ENCODE peak calls at places on chromosomes 13 and 19, in seven cellular contexts. H is thoracic aorta; X is AG04450; J is upper lobe of left lung; S is CD4-positive, CD25-positive, alpha-beta regulatory T cell; D is cardiac muscle cell; C is psoas muscle. U is an unnamed sample.

GRCh38 chr19:10830370-10830769 is 5.6 kb downstream of the TMED1 start:
- DNase-seq in H (no peak), C (no peak), J (no peak), S (no peak), X (no peak), D (no peak), U (no peak)

GRCh38 chr13:99590519-99591011 is 89.3 kb downstream of the TM9SF2 start:
- DNase-seq in C (no peak), X (peak), H (no peak), J (no peak), S (no peak), D (no peak), U (no peak)

GRCh38 chr19:19068659-19069509 is 5.1 kb downstream of the SLC25A42 start:
- DNase-seq in D (no peak), H (no peak), X (no peak), J (no peak), S (peak), C (peak), U (no peak)

GRCh38 chr13:40126301-40127085 is 471.0 kb downstream of the COG6 start:
- DNase-seq in H (no peak), D (no peak), J (no peak), C (no peak), X (no peak), S (no peak), U (no peak)

GRCh38 chr19:10274589-10274988 is 3.7 kb downstream of the ICAM1 start:
- DNase-seq in S (no peak), C (no peak), D (no peak), H (no peak), J (no peak), X (no peak), U (no peak)

GRCh38 chr13:111116830-111117229 is 1.7 kb downstream of the ARHGEF7 start:
- DNase-seq in S (no peak), C (no peak), J (no peak), X (no peak), H (no peak), D (no peak), U (no peak)

GRCh38 chr13:83709751-83710515 is 172.3 kb downstream of the SLITRK1 start:
- DNase-seq in D (no peak), C (no peak), H (no peak), J (no peak), S (no peak), X (no peak), U (peak)

GRCh38 chr13:38752726-38753125 is 65.8 kb downstream of the FREM2 start:
- DNase-seq in D (no peak), J (no peak), H (no peak), X (no peak), C (no peak), S (no peak), U (no peak)

GRCh38 chr13:31765441-31765840 is 26.1 kb downstream of the RXFP2 start:
- DNase-seq in S (no peak), C (no peak), J (no peak), X (peak), H (no peak), D (no peak), U (no peak)

GRCh38 chr19:19185853-19186728 is 5.9 kb downstream of the BORCS8 start:
- DNase-seq in C (no peak), D (peak), S (peak), J (no peak), H (no peak), X (no peak), U (no peak)

GRCh38 chr19:12202250-12202649 is 39.4 kb downstream of the ZNF136 start:
- DNase-seq in D (peak), S (peak), X (no peak), H (no peak), C (no peak), J (no peak), U (no peak)

GRCh38 chr13:39144941-39145533 is 106.8 kb downstream of the NHLRC3 start:
- DNase-seq in D (peak), C (peak), J (no peak), X (peak), S (no peak), H (no peak), U (no peak)

GRCh38 chr19:9848060-9848459 is 12.9 kb downstream of the PIN1 start:
- DNase-seq in X (no peak), S (peak), C (no peak), J (peak), D (peak), H (no peak), U (no peak)

GRCh38 chr19:11269408-11269807 is 7.1 kb upstream of the DOCK6 start:
- DNase-seq in H (no peak), D (no peak), S (no peak), X (no peak), C (no peak), J (no peak), U (peak)

GRCh38 chr19:19741184-19741583 is 8.3 kb upstream of the ZNF14 start:
- DNase-seq in C (no peak), J (no peak), D (no peak), H (no peak), S (no peak), X (no peak), U (no peak)

GRCh38 chr13:99028890-99029289 is 51.0 kb upstream of the DOCK9 start:
- DNase-seq in J (no peak), X (no peak), H (no peak), D (no peak), C (no peak), S (peak), U (no peak)

GRCh38 chr13:63291701-63292100 is 1876.1 kb upstream of the PCDH20 start:
- DNase-seq in H (no peak), J (no peak), C (no peak), S (no peak), D (no peak), X (no peak), U (no peak)

GRCh38 chr19:41792513-41793413 is 3.6 kb upstream of the CEACAM3 start:
- DNase-seq in S (peak), J (no peak), C (peak), H (no peak), X (no peak), D (peak), U (peak)

GRCh38 chr19:48836089-48837017 is at the start of gene HSD17B14:
- DNase-seq in J (peak), X (no peak), C (no peak), H (no peak), S (no peak), D (peak), U (no peak)

GRCh38 chr13:25085125-25085742 is 10.7 kb upstream of the PABPC3 start:
- DNase-seq in H (no peak), S (no peak), D (peak), J (no peak), X (no peak), C (no peak), U (peak)

GRCh38 chr19:34269081-34269480 is 14.7 kb downstream of the GARRE1 start:
- DNase-seq in C (no peak), D (no peak), J (no peak), S (no peak), H (no peak), X (no peak), U (no peak)

GRCh38 chr19:47002853-47003610 is 16.6 kb upstream of the NPAS1 start:
- DNase-seq in X (no peak), H (no peak), S (no peak), D (no peak), J (no peak), C (no peak), U (no peak)

GRCh38 chr13:46552888-46553520 is at the start of gene LRCH1:
- DNase-seq in C (peak), S (peak), X (no peak), J (peak), D (peak), H (peak), U (no peak)

GRCh38 chr19:13095393-13095784 is 7.3 kb downstream of the LYL1 start:
- DNase-seq in X (no peak), D (no peak), C (no peak), J (peak), H (no peak), S (peak), U (no peak)

GRCh38 chr19:7349961-7350711 is 1.4 kb downstream of the ARHGEF18 start:
- DNase-seq in X (no peak), H (no peak), C (no peak), D (no peak), J (no peak), S (peak), U (no peak)

DNA sequence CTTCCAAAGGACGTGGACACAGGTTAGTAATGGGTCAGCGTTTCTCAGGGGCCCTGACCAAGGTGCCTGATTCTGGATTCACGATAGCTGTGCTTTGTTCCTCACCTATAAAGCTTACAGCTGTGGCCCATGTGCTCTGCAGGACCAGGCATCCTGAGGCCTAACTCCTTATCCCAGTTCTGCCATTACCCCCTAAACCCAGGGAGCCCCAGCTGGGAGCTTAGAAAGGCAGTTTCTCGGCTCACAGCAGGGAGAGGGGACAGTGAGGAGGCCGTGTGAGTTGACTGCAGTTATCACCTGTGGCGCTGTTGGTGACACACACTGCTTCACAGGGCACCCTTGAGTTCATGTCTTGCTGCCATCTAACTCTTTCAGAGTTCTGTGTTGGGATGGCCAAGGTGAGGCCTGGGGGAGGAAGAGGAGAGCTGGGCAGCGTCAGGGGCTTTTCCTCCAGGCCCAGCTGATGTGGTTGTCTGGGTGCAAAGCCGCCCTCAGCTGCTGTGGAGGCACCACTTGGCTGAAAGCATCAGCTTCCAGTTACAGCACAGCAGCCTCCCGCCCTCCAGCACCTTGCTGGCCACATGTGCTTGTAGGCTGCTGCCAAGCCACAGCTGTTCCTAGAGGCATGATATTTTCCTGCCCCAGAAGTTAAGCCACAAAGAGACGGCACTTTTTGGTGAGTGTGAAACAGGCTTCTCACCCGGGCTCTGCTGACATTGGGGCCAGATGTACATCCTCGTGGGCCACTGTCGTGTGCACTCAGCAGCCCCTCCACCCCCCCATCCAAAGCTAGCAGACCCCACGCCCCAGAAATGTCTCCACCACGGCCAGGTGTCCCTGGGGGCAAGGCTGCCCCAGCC is 99.6 kb upstream of the MCF2L start:
- DNase-seq in J (no peak), D (no peak), X (no peak), H (no peak), S (no peak), C (no peak), U (no peak)
- H3K27ac ChIP-seq in J (no peak), D (no peak), X (no peak), H (no peak), S (no peak), C (no peak), U (no peak)

DNA sequence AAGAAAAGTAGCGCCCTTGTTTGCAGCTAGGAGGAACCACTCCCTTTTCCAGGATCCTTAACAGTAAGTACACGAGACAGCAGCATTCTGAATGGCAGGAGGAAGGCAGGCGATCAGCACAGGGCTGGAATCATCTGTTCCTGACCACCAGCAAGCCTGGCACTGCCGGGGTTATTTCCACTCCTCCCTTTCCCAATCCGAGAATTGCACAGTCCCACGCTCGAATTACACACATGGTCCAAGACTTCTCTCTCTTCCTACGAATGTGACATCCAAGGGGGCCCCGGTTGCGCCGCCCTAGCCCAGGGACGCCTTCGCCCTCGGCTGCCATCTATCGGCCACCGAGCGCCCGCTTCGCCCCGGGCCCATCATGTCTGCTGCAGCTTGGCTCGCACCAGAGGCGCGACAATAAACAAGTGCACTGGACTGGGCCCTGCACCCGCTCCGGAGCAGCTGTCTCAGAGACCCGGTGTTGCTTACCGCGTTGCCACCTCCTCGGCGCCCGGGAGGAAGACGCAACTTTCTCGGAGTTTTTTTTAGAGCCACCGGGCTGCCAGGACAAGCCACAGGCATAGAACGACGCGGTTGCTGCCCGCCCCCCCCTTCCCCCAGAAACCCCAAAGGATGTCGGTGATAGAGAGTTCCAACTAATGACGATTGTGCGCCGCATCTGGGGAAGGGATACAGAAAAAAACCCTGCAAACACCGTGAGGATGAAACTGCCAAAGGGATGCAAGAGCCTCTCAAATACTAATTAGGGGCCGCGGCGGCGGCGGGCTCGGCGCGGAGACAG is at the start of gene SLITRK5:
- DNase-seq in H (no peak), S (peak), X (no peak), J (peak), D (peak), C (peak), U (peak)
- H3K27ac ChIP-seq in H (no peak), S (no peak), X (no peak), J (no peak), D (no peak), C (no peak), U (no peak)

GRCh38 chr19:2353159-2353894 is 6.7 kb upstream of the TMPRSS9 start:
- DNase-seq in S (no peak), X (no peak), C (no peak), H (no peak), D (no peak), J (peak), U (no peak)

GRCh38 chr19:2351591-2351990 is 8.5 kb upstream of the TMPRSS9 start:
- DNase-seq in C (peak), H (no peak), X (no peak), J (peak), D (no peak), S (no peak), U (no peak)

GRCh38 chr19:2350656-2351055 is 9.4 kb upstream of the TMPRSS9 start:
- DNase-seq in C (peak), X (no peak), J (peak), H (no peak), D (no peak), S (no peak), U (no peak)

GRCh38 chr19:2353895-2354592 is 6.0 kb upstream of the TMPRSS9 start:
- DNase-seq in S (no peak), X (no peak), C (no peak), D (no peak), H (no peak), J (peak), U (no peak)

DNA sequence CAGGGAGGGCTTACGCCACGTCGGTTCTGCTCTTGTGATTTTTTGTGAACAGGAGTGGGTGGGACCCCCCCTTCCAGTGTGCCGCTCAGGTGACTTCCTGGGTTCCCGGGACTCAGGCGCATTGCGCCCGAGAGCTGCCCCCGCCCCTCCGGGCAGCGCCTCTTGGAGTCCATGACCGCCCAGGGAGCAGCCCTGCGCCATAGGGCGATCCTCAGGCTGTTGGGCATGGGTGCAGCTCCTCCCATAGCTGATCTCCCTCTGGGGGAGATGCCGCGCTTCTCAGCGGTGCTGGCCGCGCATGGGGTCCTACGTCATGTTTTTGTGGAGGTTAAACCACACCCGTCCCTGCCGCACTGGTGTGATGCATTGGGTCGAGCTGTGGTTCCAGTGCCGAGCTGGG is 7.9 kb upstream of the TMPRSS9 start:
- DNase-seq in H (no peak), D (no peak), S (no peak), X (no peak), C (peak), J (peak), U (no peak)
- H3K27ac ChIP-seq in H (no peak), D (no peak), S (no peak), X (no peak), C (no peak), J (no peak), U (no peak)

GRCh38 chr13:26518433-26519084 is 38.9 kb upstream of the WASF3 start:
- DNase-seq in D (no peak), H (no peak), X (no peak), S (no peak), C (no peak), J (no peak), U (no peak)
- H3K27ac ChIP-seq in D (no peak), H (no peak), X (no peak), S (no peak), C (no peak), J (no peak), U (no peak)

DNA sequence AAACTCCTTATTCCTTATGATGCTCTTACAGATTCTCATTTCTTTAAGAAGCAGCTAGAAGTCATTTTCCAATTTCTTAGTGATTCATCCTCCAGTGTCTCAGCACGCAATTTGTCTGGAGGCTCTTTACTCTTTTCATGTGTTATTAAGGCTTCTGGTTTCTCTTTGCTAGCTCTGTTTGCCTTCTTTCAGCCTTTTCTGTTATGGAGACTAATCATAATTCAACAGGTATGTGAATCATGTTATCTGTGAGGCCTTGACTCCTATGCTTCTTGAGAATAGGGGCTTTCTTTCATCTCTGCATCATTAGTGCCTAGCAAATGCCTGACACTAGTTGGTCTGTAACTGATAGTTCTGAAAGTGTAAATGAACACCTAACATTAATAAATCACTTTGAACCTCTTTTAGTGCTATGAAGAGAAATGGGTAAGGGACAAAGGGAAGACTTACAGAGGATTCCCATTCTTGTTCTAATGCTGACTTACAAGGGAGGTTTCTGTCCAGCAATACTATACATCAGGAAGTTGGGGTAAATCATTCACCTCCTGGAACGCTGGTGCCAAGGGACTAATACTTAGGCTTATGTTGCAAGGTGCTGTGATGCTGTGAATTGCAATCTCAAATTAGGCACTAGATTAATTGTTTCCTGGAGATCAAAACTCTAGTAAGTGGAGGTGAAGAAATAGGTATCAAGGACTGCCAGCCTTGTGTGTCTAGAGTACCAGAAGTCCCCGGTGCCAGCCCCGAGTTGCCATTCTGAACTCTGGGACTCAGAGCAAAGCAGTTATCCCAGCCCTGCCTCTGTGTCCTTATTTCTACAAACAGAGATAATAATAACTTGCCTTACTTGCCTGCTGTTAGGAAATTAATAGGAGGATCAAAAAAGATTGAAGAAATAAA is 265.6 kb downstream of the DCLK1 start:
- DNase-seq in C (no peak), H (no peak), J (no peak), D (no peak), S (no peak), X (no peak), U (no peak)
- H3K27ac ChIP-seq in C (no peak), H (no peak), J (no peak), D (no peak), S (no peak), X (no peak), U (no peak)

DNA sequence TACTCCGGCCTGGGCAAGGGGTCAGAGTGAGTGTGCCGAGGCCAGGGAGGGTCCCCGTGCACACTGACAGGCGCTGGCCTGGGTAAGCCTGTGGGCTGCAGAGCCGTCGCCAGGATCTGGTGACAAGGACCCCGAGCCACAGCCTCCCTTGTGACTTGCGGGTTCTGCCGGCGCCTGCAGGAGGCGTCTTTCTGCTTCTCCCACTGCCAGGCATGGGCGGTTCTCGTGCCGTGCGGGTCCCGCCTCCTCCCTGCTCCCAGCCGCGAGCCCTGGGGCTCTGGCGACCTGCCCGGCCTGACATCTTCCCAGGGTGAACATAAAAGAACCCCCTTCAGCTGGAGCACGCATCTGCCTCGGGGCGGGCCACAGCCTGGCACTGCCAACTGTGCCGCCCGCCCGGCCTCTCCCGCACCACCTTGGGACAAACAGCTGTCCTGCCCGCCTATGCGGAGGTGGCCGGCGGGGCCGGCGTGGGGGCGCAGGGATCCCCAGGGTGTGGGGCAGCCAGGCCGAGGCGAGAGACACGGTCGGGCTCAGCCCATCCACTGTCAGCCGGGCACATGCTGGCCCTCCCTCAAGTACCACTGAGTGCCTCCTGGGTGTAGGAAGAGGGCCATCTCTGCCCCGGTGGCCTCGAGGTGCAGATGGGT is 1.5 kb upstream of the HCN2 start:
- DNase-seq in H (no peak), J (peak), S (peak), X (no peak), C (no peak), D (peak), U (no peak)
- H3K27ac ChIP-seq in H (no peak), J (no peak), S (no peak), X (no peak), C (no peak), D (no peak), U (no peak)

GRCh38 chr13:108915634-108916497 is 286.5 kb downstream of the MYO16 start:
- DNase-seq in H (peak), D (peak), S (peak), X (peak), C (peak), J (no peak), U (peak)

GRCh38 chr13:108919036-108919907 is 289.9 kb downstream of the MYO16 start:
- DNase-seq in H (no peak), X (no peak), J (no peak), C (no peak), S (no peak), D (no peak), U (peak)

GRCh38 chr13:108920137-108920536 is 290.7 kb downstream of the MYO16 start:
- DNase-seq in H (no peak), D (no peak), C (no peak), X (no peak), J (no peak), S (no peak), U (no peak)

GRCh38 chr13:108915095-108915633 is 285.8 kb downstream of the MYO16 start:
- DNase-seq in C (no peak), X (peak), J (no peak), H (no peak), D (peak), S (no peak), U (no peak)

GRCh38 chr13:108917581-108917980 is 288.2 kb downstream of the MYO16 start:
- DNase-seq in X (no peak), S (no peak), C (no peak), J (no peak), H (no peak), D (no peak), U (no peak)
- H3K27ac ChIP-seq in X (no peak), S (no peak), C (no peak), J (no peak), H (no peak), D (no peak), U (no peak)

U was measured in epithelial cell of prostate.